ENCODE peak calls at places on chromosomes 16 and 17, in four cellular contexts. B, D, N and Q are unnamed samples.

GRCh38 chr16:87580855-87581261 is 21.4 kb upstream of the JPH3 start:
- DNase-seq in B (peak; percentile 63), D (peak; percentile 57), N (peak; percentile 27), Q (peak; percentile 63)

GRCh38 chr17:81116704-81117103 is 48.6 kb upstream of the PVALEF start:
- DNase-seq in B (no peak), D (no peak), N (no peak), Q (no peak)

GRCh38 chr16:86761117-86761971 is 183.0 kb downstream of the FOXL1 start:
- DNase-seq in B (peak; percentile 82), D (peak; percentile 72), N (peak; percentile 39), Q (peak; percentile 89)

GRCh38 chr17:66789093-66789492 is 45.8 kb upstream of the CACNG5 start:
- DNase-seq in B (no peak), D (no peak), N (no peak), Q (no peak)

GRCh38 chr16:87956771-87957279 is 5.6 kb downstream of the BANP start:
- DNase-seq in B (peak; percentile 65), D (peak; percentile 72), N (no peak), Q (peak; percentile 49)

GRCh38 chr17:37488607-37489196 is 989 bp upstream of the DUSP14 start:
- DNase-seq in B (peak; percentile 96), D (peak; percentile 90), N (peak; percentile 96), Q (peak; percentile 95)

GRCh38 chr17:21318439-21318838 is 33.9 kb downstream of the MAP2K3 start:
- DNase-seq in B (no peak), D (no peak), N (no peak), Q (no peak)

GRCh38 chr16:6496996-6497395 is 835.6 kb upstream of the RBFOX1 start:
- DNase-seq in B (no peak), D (no peak), N (no peak), Q (no peak)

GRCh38 chr17:55717898-55718735 is 4.5 kb downstream of the TMEM100 start:
- DNase-seq in B (peak; percentile 87), D (peak; percentile 80), N (peak; percentile 42), Q (peak; percentile 72)

GRCh38 chr17:40664582-40665333 is at the start of gene KRT222:
- DNase-seq in B (no peak), D (no peak), N (no peak), Q (no peak)

GRCh38 chr17:30526401-30526800 is 49.2 kb downstream of the GOSR1 start:
- DNase-seq in B (no peak), D (no peak), N (no peak), Q (no peak)

GRCh38 chr16:50282010-50282538 is 15.7 kb downstream of the ADCY7 start:
- DNase-seq in B (peak; percentile 22), D (peak; percentile 54), N (no peak), Q (peak; percentile 47)

GRCh38 chr16:87955302-87956168 is 4.3 kb downstream of the BANP start:
- DNase-seq in B (peak; percentile 49), D (no peak), N (no peak), Q (peak; percentile 57)

GRCh38 chr17:69874220-69874670 is 200.8 kb upstream of the KCNJ16 start:
- DNase-seq in B (peak; percentile 93), D (peak; percentile 95), N (peak; percentile 84), Q (peak; percentile 83)

GRCh38 chr17:81426676-81427445 is 31.6 kb downstream of the BAHCC1 start:
- DNase-seq in B (no peak), D (no peak), N (no peak), Q (no peak)

GRCh38 chr16:68116256-68116853 is 31.2 kb downstream of the NFATC3 start:
- DNase-seq in B (peak; percentile 64), D (peak; percentile 65), N (peak; percentile 20), Q (peak; percentile 29)

GRCh38 chr17:79026345-79027273 is 2.6 kb downstream of the C1QTNF1 start:
- DNase-seq in B (peak; percentile 83), D (peak; percentile 84), N (peak; percentile 76), Q (peak; percentile 78)

GRCh38 chr17:83189673-83190385 is 110.4 kb downstream of the METRNL start:
- DNase-seq in B (peak; percentile 49), D (peak; percentile 29), N (no peak), Q (peak; percentile 97)

GRCh38 chr17:7403043-7403901 is 625 bp downstream of the TMEM256 start:
- DNase-seq in B (no peak), D (no peak), N (no peak), Q (no peak)

GRCh38 chr17:21394265-21394664 is 18.1 kb downstream of the KCNJ12 start:
- DNase-seq in B (peak; percentile 66), D (no peak), N (peak; percentile 58), Q (peak; percentile 44)

GRCh38 chr17:58755577-58756245 is at the start of gene PPM1E:
- DNase-seq in B (peak; percentile 35), D (peak; percentile 38), N (peak; percentile 16), Q (peak; percentile 12)

GRCh38 chr16:68349838-68350410 is 39.1 kb downstream of the PRMT7 start:
- DNase-seq in B (no peak), D (no peak), N (no peak), Q (no peak)

GRCh38 chr17:49997256-49997735 is 2.3 kb upstream of the DLX3 start:
- DNase-seq in B (no peak), D (no peak), N (no peak), Q (no peak)

GRCh38 chr17:65374966-65375365 is 186.5 kb downstream of the AXIN2 start:
- DNase-seq in B (no peak), D (no peak), N (no peak), Q (no peak)

GRCh38 chr17:40812639-40813038 is 9.8 kb downstream of the KRT10 start:
- DNase-seq in B (no peak), D (no peak), N (no peak), Q (no peak)

GRCh38 chr17:12107905-12108304 is 87.2 kb downstream of the MAP2K4 start:
- DNase-seq in B (peak; percentile 48), D (peak; percentile 30), N (no peak), Q (peak; percentile 2)

GRCh38 chr16:72107371-72107770 is 13.7 kb downstream of the DHX38 start:
- DNase-seq in B (no peak), D (no peak), N (no peak), Q (no peak)

GRCh38 chr17:41048441-41048840 is 1.3 kb upstream of the KRTAP2-1 start:
- DNase-seq in B (peak; percentile 57), D (no peak), N (no peak), Q (peak; percentile 80)

GRCh38 chr16:29232811-29233704 is 173.5 kb downstream of the NPIPB11 start:
- DNase-seq in B (no peak), D (no peak), N (no peak), Q (no peak)

GRCh38 chr17:82323514-82324234 is 6.3 kb upstream of the CD7 start:
- DNase-seq in B (no peak), D (no peak), N (no peak), Q (no peak)

GRCh38 chr16:47888142-47888541 is 267.7 kb downstream of the ABCC12 start:
- DNase-seq in B (peak; percentile 51), D (peak; percentile 44), N (peak; percentile 40), Q (peak; percentile 68)

GRCh38 chr17:51673066-51673465 is 412.7 kb downstream of the UTP18 start:
- DNase-seq in B (no peak), D (no peak), N (peak; percentile 33), Q (no peak)

GRCh38 chr16:5186381-5186903 is 88.8 kb upstream of the EEF2KMT start:
- DNase-seq in B (no peak), D (no peak), N (no peak), Q (no peak)

GRCh38 chr16:5193877-5194276 is 96.3 kb upstream of the EEF2KMT start:
- DNase-seq in B (no peak), D (no peak), N (no peak), Q (no peak)

GRCh38 chr16:5187402-5187952 is 89.9 kb upstream of the EEF2KMT start:
- DNase-seq in B (no peak), D (no peak), N (no peak), Q (no peak)

DNA sequence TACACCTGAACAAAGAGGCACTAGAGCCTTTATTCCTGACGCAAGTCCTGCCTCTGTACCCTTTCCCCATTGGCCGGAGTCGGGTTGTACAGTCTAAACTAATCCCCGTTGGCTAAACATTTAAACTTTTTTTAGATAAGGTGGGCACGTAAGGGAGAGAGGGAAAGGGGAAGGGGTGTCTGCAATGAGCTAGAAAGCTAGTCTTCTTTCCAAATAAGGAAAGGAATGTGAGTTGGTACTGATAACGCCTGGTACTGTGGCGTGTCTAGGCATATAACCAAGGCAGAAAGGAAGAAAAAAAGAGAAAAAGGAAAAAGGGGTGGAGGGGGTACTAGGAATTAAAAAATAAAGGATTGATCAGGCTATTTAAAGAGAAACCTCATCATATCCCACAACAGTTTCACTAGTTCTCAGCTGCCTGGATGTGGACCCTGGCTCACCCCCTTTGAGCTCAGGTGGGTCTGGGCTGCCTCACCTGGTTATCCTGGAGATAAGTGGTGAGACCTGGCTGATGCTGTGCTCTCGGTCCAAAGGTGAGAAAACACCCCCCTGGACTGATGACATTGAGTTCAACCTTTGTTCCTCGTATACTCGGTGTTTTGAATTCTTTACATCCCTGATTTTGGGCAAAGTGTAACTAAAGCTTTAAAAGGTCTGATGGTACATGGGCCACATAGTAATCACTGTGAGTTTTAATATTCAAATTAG is 90.9 kb upstream of the EEF2KMT start:
- DNase-seq in B (no peak), D (no peak), N (no peak), Q (no peak)
- H3K4me3 ChIP-seq in B (no peak overlapping the region), D (no peak overlapping the region), N (no peak overlapping the region), Q (no peak overlapping the region)

DNA sequence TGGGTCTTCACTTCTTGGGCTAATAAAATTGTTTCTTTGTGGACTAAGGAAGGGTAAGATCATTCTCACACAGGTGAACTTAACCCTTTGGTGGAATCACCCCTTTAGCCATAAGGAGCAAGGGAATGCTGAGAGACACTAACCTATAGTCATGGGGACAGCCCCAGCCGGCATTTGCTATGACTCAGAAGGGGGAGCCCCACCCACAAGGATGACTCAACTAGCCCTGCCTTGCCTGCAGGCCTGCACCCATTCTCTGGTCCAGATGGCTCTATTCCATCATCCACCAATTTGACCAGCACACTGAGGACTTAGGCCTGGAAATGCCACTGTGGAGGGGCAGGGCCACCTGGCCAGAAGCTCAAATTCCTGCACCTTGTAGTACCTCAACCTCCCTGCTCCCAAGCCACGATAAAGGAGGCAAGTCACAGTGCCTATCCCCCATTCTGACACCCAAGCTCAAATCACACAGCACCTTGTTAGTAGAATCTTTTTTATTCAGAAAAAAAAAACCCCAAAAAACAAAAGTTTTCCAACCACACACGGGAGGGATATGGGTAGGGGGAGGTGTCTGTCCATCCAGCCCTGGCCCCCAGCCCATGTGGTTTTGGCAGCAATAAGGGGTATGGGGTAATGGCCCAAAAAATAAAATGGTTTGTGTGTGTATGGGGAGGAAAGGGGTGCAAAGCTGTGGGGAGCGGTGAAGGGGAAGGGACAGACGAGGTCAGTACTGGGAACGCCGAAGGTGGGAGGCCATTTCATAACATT is 3.0 kb downstream of the PFN1 start:
- DNase-seq in B (peak; percentile 96), D (peak; percentile 90), N (peak; percentile 93), Q (peak; percentile 91)
- TF ChIP-seq CTCF in B (no peak), D (no peak), N (no peak), Q (no peak)

DNA sequence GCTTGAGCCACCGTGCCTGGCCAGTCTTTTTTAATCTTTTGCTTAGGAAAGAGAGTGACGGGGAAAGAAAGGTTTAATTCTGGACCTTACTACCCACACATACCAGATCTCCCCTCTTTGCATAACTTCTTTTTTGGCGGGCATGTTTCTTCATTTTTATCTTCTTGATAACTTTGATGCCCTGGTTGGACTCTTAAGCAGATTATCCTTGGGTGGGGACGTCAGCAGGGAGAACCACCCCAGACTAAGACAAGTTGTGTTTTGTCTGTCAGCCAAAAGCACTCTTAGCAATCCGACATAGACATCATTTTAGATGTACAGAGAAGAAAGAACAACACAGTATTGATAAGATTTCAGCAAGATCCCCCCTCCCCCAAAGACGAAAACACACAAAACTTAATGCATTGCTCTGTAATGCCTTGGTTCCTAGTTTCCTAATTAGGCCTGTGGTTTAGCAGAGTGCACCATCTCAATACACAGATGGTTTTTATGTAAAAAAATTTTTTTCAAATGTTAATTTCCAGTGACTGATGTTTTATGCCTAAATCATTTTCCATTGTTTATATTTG is 99.9 kb downstream of the MSI2 start:
- DNase-seq in B (no peak), D (no peak), N (no peak), Q (no peak)
- H3K4me3 ChIP-seq in B (no peak overlapping the region), D (no peak overlapping the region), N (no peak overlapping the region), Q (no peak overlapping the region)

GRCh38 chr16:667780-668518 is at the start of gene RHOT2:
- DNase-seq in B (peak; percentile 90), D (peak; percentile 90), N (peak; percentile 86), Q (peak; percentile 87)
- TF ChIP-seq CTCF in B (peak; percentile 40), D (peak; percentile 34), N (peak; percentile 59), Q (peak; percentile 49)